ENCODE peak calls at places on chromosomes 11 and 22, in seven cellular contexts. One of them, this sample, is unnamed.

GRCh38 chr11:46380340-46381045 is 976 bp upstream of the MDK start:
- DNase-seq in cortex of kidney: no peak
- DNase-seq in NCI-H1930: peak; percentile 32
- DNase-seq in substantia nigra: peak; percentile 22
- DNase-seq in heart right ventricle: peak; percentile 83
- DNase-seq in astrocyte of the hippocampus: peak; percentile 71
- DNase-seq in activated CD8-positive, alpha-beta memory T cell treated with anti-CD3 and anti-CD28 coated beads, Interleukin-2, amount 50 U/mL, for 48 hours: peak; percentile 83
- DNase-seq in this sample: no peak

GRCh38 chr11:72263363-72263762 is 19.4 kb upstream of the PHOX2A start:
- DNase-seq in cortex of kidney: no peak
- DNase-seq in NCI-H1930: no peak
- DNase-seq in substantia nigra: no peak
- DNase-seq in heart right ventricle: no peak
- DNase-seq in astrocyte of the hippocampus: peak; percentile 53
- DNase-seq in activated CD8-positive, alpha-beta memory T cell treated with anti-CD3 and anti-CD28 coated beads, Interleukin-2, amount 50 U/mL, for 48 hours: no peak
- DNase-seq in this sample: no peak

GRCh38 chr22:45087802-45088201 is 75.9 kb upstream of the NUP50 start:
- DNase-seq in cortex of kidney: no peak
- DNase-seq in NCI-H1930: no peak
- DNase-seq in substantia nigra: no peak
- DNase-seq in heart right ventricle: no peak
- DNase-seq in astrocyte of the hippocampus: peak; percentile 78
- DNase-seq in activated CD8-positive, alpha-beta memory T cell treated with anti-CD3 and anti-CD28 coated beads, Interleukin-2, amount 50 U/mL, for 48 hours: no peak
- DNase-seq in this sample: no peak

GRCh38 chr22:46969491-46969890 is 207.0 kb downstream of the TBC1D22A start:
- DNase-seq in cortex of kidney: no peak
- DNase-seq in NCI-H1930: no peak
- DNase-seq in substantia nigra: no peak
- DNase-seq in heart right ventricle: no peak
- DNase-seq in astrocyte of the hippocampus: no peak
- DNase-seq in activated CD8-positive, alpha-beta memory T cell treated with anti-CD3 and anti-CD28 coated beads, Interleukin-2, amount 50 U/mL, for 48 hours: peak; percentile 81
- DNase-seq in this sample: no peak

GRCh38 chr22:31627223-31627731 is 34.7 kb downstream of the PISD start:
- DNase-seq in cortex of kidney: no peak
- DNase-seq in NCI-H1930: no peak
- DNase-seq in substantia nigra: no peak
- DNase-seq in heart right ventricle: no peak
- DNase-seq in astrocyte of the hippocampus: no peak
- DNase-seq in activated CD8-positive, alpha-beta memory T cell treated with anti-CD3 and anti-CD28 coated beads, Interleukin-2, amount 50 U/mL, for 48 hours: no peak
- DNase-seq in this sample: no peak

GRCh38 chr11:13335319-13335718 is 57.7 kb downstream of the BMAL1 start:
- DNase-seq in cortex of kidney: no peak
- DNase-seq in NCI-H1930: peak; percentile 7
- DNase-seq in substantia nigra: peak; percentile 21
- DNase-seq in heart right ventricle: peak; percentile 54
- DNase-seq in astrocyte of the hippocampus: peak; percentile 85
- DNase-seq in activated CD8-positive, alpha-beta memory T cell treated with anti-CD3 and anti-CD28 coated beads, Interleukin-2, amount 50 U/mL, for 48 hours: peak; percentile 71
- DNase-seq in this sample: peak; percentile 23

GRCh38 chr11:118289411-118289810 is 15.1 kb upstream of the CD3E start:
- DNase-seq in cortex of kidney: no peak
- DNase-seq in NCI-H1930: no peak
- DNase-seq in substantia nigra: no peak
- DNase-seq in heart right ventricle: no peak
- DNase-seq in astrocyte of the hippocampus: no peak
- DNase-seq in activated CD8-positive, alpha-beta memory T cell treated with anti-CD3 and anti-CD28 coated beads, Interleukin-2, amount 50 U/mL, for 48 hours: no peak
- DNase-seq in this sample: no peak

GRCh38 chr11:88631497-88631896 is 294.0 kb upstream of the CTSC start:
- DNase-seq in cortex of kidney: no peak
- DNase-seq in NCI-H1930: no peak
- DNase-seq in substantia nigra: no peak
- DNase-seq in heart right ventricle: no peak
- DNase-seq in astrocyte of the hippocampus: peak; percentile 26
- DNase-seq in activated CD8-positive, alpha-beta memory T cell treated with anti-CD3 and anti-CD28 coated beads, Interleukin-2, amount 50 U/mL, for 48 hours: no peak
- DNase-seq in this sample: no peak

GRCh38 chr11:61917357-61918109 is at the start of gene RAB3IL1:
- DNase-seq in cortex of kidney: no peak
- DNase-seq in NCI-H1930: no peak
- DNase-seq in substantia nigra: peak; percentile 38
- DNase-seq in heart right ventricle: peak; percentile 71
- DNase-seq in astrocyte of the hippocampus: peak; percentile 64
- DNase-seq in activated CD8-positive, alpha-beta memory T cell treated with anti-CD3 and anti-CD28 coated beads, Interleukin-2, amount 50 U/mL, for 48 hours: peak; percentile 56
- DNase-seq in this sample: peak; percentile 24

GRCh38 chr11:121452609-121453150 is at the start of gene SORL1-AS1:
- DNase-seq in cortex of kidney: no peak
- DNase-seq in NCI-H1930: no peak
- DNase-seq in substantia nigra: no peak
- DNase-seq in heart right ventricle: no peak
- DNase-seq in astrocyte of the hippocampus: no peak
- DNase-seq in activated CD8-positive, alpha-beta memory T cell treated with anti-CD3 and anti-CD28 coated beads, Interleukin-2, amount 50 U/mL, for 48 hours: peak; percentile 70
- DNase-seq in this sample: no peak

GRCh38 chr22:29870574-29870973 is 12.4 kb upstream of the MTMR3 start:
- DNase-seq in cortex of kidney: no peak
- DNase-seq in NCI-H1930: no peak
- DNase-seq in substantia nigra: no peak
- DNase-seq in heart right ventricle: no peak
- DNase-seq in astrocyte of the hippocampus: peak; percentile 32
- DNase-seq in activated CD8-positive, alpha-beta memory T cell treated with anti-CD3 and anti-CD28 coated beads, Interleukin-2, amount 50 U/mL, for 48 hours: no peak
- DNase-seq in this sample: no peak